ENCODE peak calls at places on chromosomes 3 and 15, in six cellular contexts. O, C, K, D, X and F are unnamed samples.

GRCh38 chr15:58465070-58465469 is 33.3 kb downstream of the LIPC start:
- DNase-seq in K (no peak), X (no peak), D (no peak), C (no peak), O (no peak), F (no peak)

GRCh38 chr15:63348392-63348791 is 33.3 kb downstream of the CA12 start:
- DNase-seq in X (no peak), K (peak), O (no peak), C (no peak), D (peak), F (no peak)

GRCh38 chr3:5218815-5219214 is 31.3 kb downstream of the EDEM1 start:
- DNase-seq in K (no peak), O (no peak), X (no peak), D (no peak), C (no peak), F (no peak)

GRCh38 chr3:183988216-183988790 is 29.4 kb downstream of the ABCC5 start:
- DNase-seq in X (no peak), D (no peak), O (no peak), C (no peak), K (no peak), F (no peak)

GRCh38 chr15:34619151-34619550 is 35.7 kb upstream of the GOLGA8B start:
- DNase-seq in D (no peak), X (no peak), C (no peak), K (no peak), O (no peak), F (no peak)

GRCh38 chr15:58475573-58476524 is 44.1 kb downstream of the LIPC start:
- DNase-seq in D (no peak), C (no peak), K (no peak), X (no peak), O (peak), F (no peak)

GRCh38 chr3:195532345-195532744 is 10.8 kb downstream of the PPP1R2 start:
- DNase-seq in O (no peak), X (no peak), K (no peak), D (no peak), C (no peak), F (no peak)

GRCh38 chr3:141399979-141400971 is 32.0 kb downstream of the ZBTB38 start:
- DNase-seq in X (no peak), O (no peak), D (no peak), K (peak), C (no peak), F (no peak)

GRCh38 chr3:187131981-187132380 is 7.3 kb downstream of the RPL39L start:
- DNase-seq in D (no peak), K (no peak), X (no peak), C (no peak), O (no peak), F (no peak)

GRCh38 chr3:63945558-63946096 is 33.4 kb upstream of the SCAANT1 start:
- DNase-seq in O (no peak), K (no peak), C (no peak), D (no peak), X (no peak), F (no peak)

DNA sequence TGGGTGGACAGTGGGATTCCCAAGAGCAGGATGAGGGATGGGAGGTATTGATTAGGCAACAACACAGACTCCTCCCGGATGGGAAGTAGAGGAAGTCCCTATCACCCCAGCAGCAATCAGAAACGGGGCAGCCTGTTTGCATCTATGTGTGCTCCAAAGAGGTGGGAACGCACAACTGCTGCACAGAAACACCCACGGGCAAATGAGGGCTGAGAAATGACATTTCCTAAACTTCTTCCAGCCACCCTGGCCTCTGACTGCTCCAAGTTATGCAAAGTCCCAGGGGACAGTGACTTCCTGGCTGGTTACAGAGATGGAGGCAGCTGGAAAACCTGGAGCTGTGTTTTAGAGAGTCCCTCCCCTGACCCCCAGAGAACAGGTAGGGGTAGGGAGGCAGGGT is 42.6 kb downstream of the HCN4 start:
- DNase-seq in O (no peak), D (no peak), K (no peak), C (no peak), X (no peak), F (no peak)
- TF ChIP-seq MAX in O (no peak), D (no peak), K (no peak), C (no peak), X (no peak), F (no peak)

GRCh38 chr3:30747771-30748281 is 141.4 kb downstream of the TGFBR2 start:
- DNase-seq in O (peak), C (no peak), D (peak), X (no peak), K (peak), F (peak)
- TF ChIP-seq MAX in O (no peak), C (no peak), D (no peak), X (no peak), K (no peak), F (no peak)

GRCh38 chr15:100714034-100714748 is 111.8 kb downstream of the ASB7 start:
- DNase-seq in C (no peak), X (no peak), D (no peak), O (no peak), K (no peak), F (no peak)

GRCh38 chr15:100715571-100716455 is 113.4 kb downstream of the ASB7 start:
- DNase-seq in D (no peak), X (no peak), O (no peak), K (peak), C (no peak), F (no peak)

GRCh38 chr15:100716456-100717085 is 114.2 kb downstream of the ASB7 start:
- DNase-seq in C (no peak), D (no peak), O (no peak), X (no peak), K (no peak), F (no peak)

GRCh38 chr15:100713163-100713867 is 110.9 kb downstream of the ASB7 start:
- DNase-seq in D (no peak), C (no peak), X (no peak), O (no peak), K (peak), F (peak)

DNA sequence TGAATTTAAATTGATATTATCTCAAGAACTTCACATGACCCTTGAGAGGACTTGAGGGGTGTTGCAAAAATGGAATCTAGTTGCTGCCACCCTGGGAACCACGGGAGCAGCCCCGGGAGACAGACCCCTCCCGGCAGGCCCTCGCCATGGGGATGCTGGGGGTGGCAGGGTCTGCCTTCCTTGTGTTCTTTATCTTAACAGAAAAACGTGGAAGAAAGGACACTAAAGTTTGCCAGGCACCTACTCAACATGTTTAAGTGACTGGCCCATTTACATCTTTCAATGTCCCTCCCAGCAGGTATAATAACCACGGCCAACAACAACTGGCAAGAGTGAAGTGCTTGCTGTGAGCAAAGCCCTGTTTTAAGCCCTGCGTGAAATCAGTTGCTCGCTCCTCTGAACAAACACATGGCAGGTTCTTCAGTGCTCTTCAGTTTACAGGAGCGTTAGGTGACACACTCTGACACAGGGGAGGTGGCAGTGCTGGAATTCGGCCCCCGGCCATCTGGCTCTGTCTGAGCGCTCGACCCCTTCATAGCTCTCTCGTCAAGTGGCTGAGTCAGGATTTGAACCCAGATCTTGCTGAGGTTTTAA is 112.5 kb downstream of the ASB7 start:
- DNase-seq in X (no peak), K (no peak), D (no peak), O (no peak), C (no peak), F (no peak)
- TF ChIP-seq MAX in X (no peak), K (no peak), D (no peak), O (no peak), C (no peak), F (no peak)

DNA sequence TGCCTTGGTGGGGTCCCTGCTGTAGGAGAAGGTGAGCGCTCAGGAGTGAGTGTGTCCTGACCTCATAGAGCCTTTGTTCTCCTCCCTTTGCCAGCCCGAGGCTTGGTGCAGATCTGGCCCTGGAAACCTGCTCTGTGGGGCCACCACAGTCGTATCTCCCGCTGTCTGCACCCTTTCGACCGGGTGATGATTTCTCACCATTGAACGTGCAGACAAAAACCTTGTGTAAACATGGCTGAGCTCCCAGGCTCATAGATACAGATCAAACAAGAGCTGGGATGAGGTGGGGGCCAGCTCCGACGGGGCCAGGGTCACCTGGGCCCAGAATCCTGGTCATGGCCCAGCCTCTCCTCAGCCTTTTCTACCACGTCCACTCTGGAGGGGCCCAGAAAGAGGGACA is 34.6 kb upstream of the ESYT3 start:
- DNase-seq in O (no peak), C (no peak), K (no peak), D (no peak), X (no peak), F (no peak)
- TF ChIP-seq MAX in O (no peak), C (no peak), K (no peak), D (no peak), X (no peak), F (no peak)

GRCh38 chr15:99994849-99995248 is 261.6 kb upstream of the LYSMD4 start:
- DNase-seq in C (peak), O (no peak), X (no peak), K (no peak), D (no peak), F (no peak)
- TF ChIP-seq MAX in C (no peak), O (no peak), X (peak), K (no peak), D (no peak), F (no peak)

GRCh38 chr15:92305342-92305741 is 88.3 kb upstream of the ST8SIA2 start:
- DNase-seq in X (no peak), D (no peak), O (no peak), K (no peak), C (no peak), F (no peak)

GRCh38 chr15:92304239-92304975 is 89.3 kb upstream of the ST8SIA2 start:
- DNase-seq in D (no peak), C (no peak), K (no peak), X (no peak), O (no peak), F (no peak)

GRCh38 chr15:92306662-92307061 is 87.0 kb upstream of the ST8SIA2 start:
- DNase-seq in K (peak), X (no peak), C (no peak), D (peak), O (peak), F (peak)
- TF ChIP-seq MAX in K (no peak), X (no peak), C (no peak), D (no peak), O (no peak), F (no peak)